ENCODE peak calls at places on chromosomes 11 and 22, in eight cellular contexts. One of them, this sample, is unnamed.

GRCh38 chr11:23236846-23237550 is 376.7 kb upstream of the CCDC179 start:
- DNase-seq in esophagus squamous epithelium: no peak
- DNase-seq in spleen: no peak
- DNase-seq in GM12891: no peak
- DNase-seq in A549: no peak
- DNase-seq in ovary: no peak
- DNase-seq in lower leg skin: no peak
- DNase-seq in heart left ventricle: no peak
- DNase-seq in this sample: no peak

GRCh38 chr11:70467196-70468085 is 69.1 kb downstream of the CTTN start:
- DNase-seq in esophagus squamous epithelium: no peak
- DNase-seq in spleen: peak; percentile 75
- DNase-seq in GM12891: no peak
- DNase-seq in A549: peak; percentile 51
- DNase-seq in ovary: peak; percentile 44
- DNase-seq in lower leg skin: no peak
- DNase-seq in heart left ventricle: no peak
- DNase-seq in this sample: peak; percentile 50

GRCh38 chr22:43060213-43060612 is 29.0 kb downstream of the TTLL1 start:
- DNase-seq in esophagus squamous epithelium: no peak
- DNase-seq in spleen: no peak
- DNase-seq in GM12891: peak; percentile 57
- DNase-seq in A549: peak; percentile 33
- DNase-seq in ovary: peak; percentile 31
- DNase-seq in lower leg skin: no peak
- DNase-seq in heart left ventricle: no peak
- DNase-seq in this sample: peak; percentile 36

GRCh38 chr11:134482128-134482527 is 70.1 kb upstream of the B3GAT1 start:
- DNase-seq in esophagus squamous epithelium: no peak
- DNase-seq in spleen: no peak
- DNase-seq in GM12891: no peak
- DNase-seq in A549: no peak
- DNase-seq in ovary: no peak
- DNase-seq in lower leg skin: peak; percentile 59
- DNase-seq in heart left ventricle: no peak
- DNase-seq in this sample: no peak

GRCh38 chr11:47442514-47442913 is 6.4 kb downstream of the RAPSN start:
- DNase-seq in esophagus squamous epithelium: no peak
- DNase-seq in spleen: no peak
- DNase-seq in GM12891: no peak
- DNase-seq in A549: no peak
- DNase-seq in ovary: no peak
- DNase-seq in lower leg skin: no peak
- DNase-seq in heart left ventricle: peak; percentile 72
- DNase-seq in this sample: no peak

GRCh38 chr11:107859459-107860239 is 1.1 kb upstream of the SLC35F2 start:
- DNase-seq in esophagus squamous epithelium: no peak
- DNase-seq in spleen: peak; percentile 87
- DNase-seq in GM12891: no peak
- DNase-seq in A549: peak; percentile 36
- DNase-seq in ovary: peak; percentile 22
- DNase-seq in lower leg skin: peak; percentile 90
- DNase-seq in heart left ventricle: no peak
- DNase-seq in this sample: peak; percentile 35

GRCh38 chr22:28817919-28818859 is 17.8 kb upstream of the XBP1 start:
- DNase-seq in esophagus squamous epithelium: no peak
- DNase-seq in spleen: peak; percentile 49
- DNase-seq in GM12891: no peak
- DNase-seq in A549: no peak
- DNase-seq in ovary: no peak
- DNase-seq in lower leg skin: no peak
- DNase-seq in heart left ventricle: peak; percentile 55
- DNase-seq in this sample: no peak

GRCh38 chr11:14015711-14016110 is 53.2 kb downstream of the SPON1 start:
- DNase-seq in esophagus squamous epithelium: no peak
- DNase-seq in spleen: no peak
- DNase-seq in GM12891: no peak
- DNase-seq in A549: peak; percentile 22
- DNase-seq in ovary: no peak
- DNase-seq in lower leg skin: no peak
- DNase-seq in heart left ventricle: no peak
- DNase-seq in this sample: peak; percentile 30

GRCh38 chr11:60905551-60906113 is 753 bp downstream of the PRPF19 start:
- DNase-seq in esophagus squamous epithelium: no peak
- DNase-seq in spleen: peak; percentile 70
- DNase-seq in GM12891: no peak
- DNase-seq in A549: no peak
- DNase-seq in ovary: no peak
- DNase-seq in lower leg skin: no peak
- DNase-seq in heart left ventricle: no peak
- DNase-seq in this sample: no peak

GRCh38 chr11:695332-695605 is 247 bp upstream of the DEAF1 start:
- DNase-seq in esophagus squamous epithelium: no peak
- DNase-seq in spleen: no peak
- DNase-seq in GM12891: no peak
- DNase-seq in A549: no peak
- DNase-seq in ovary: no peak
- DNase-seq in lower leg skin: no peak
- DNase-seq in heart left ventricle: no peak
- DNase-seq in this sample: no peak

GRCh38 chr11:693887-694562 is 997 bp downstream of the DEAF1 start:
- DNase-seq in esophagus squamous epithelium: no peak
- DNase-seq in spleen: peak; percentile 88
- DNase-seq in GM12891: no peak
- DNase-seq in A549: no peak
- DNase-seq in ovary: no peak
- DNase-seq in lower leg skin: peak; percentile 88
- DNase-seq in heart left ventricle: peak; percentile 44
- DNase-seq in this sample: no peak

GRCh38 chr11:693415-693831 is 1.6 kb downstream of the DEAF1 start:
- DNase-seq in esophagus squamous epithelium: no peak
- DNase-seq in spleen: peak; percentile 81
- DNase-seq in GM12891: no peak
- DNase-seq in A549: no peak
- DNase-seq in ovary: no peak
- DNase-seq in lower leg skin: peak; percentile 88
- DNase-seq in heart left ventricle: peak; percentile 30
- DNase-seq in this sample: no peak

GRCh38 chr11:695606-696381 is at the start of gene TMEM80:
- DNase-seq in esophagus squamous epithelium: peak; percentile 92
- DNase-seq in spleen: peak; percentile 100
- DNase-seq in GM12891: peak; percentile 73
- DNase-seq in A549: peak; percentile 98
- DNase-seq in ovary: peak; percentile 99
- DNase-seq in lower leg skin: peak; percentile 100
- DNase-seq in heart left ventricle: peak; percentile 99
- DNase-seq in this sample: peak; percentile 75

GRCh38 chr11:694563-695331 is at the start of gene DEAF1:
- DNase-seq in esophagus squamous epithelium: peak; percentile 65
- DNase-seq in spleen: peak; percentile 100
- DNase-seq in GM12891: peak; percentile 80
- DNase-seq in A549: peak; percentile 97
- DNase-seq in ovary: peak; percentile 99
- DNase-seq in lower leg skin: peak; percentile 100
- DNase-seq in heart left ventricle: peak; percentile 99
- DNase-seq in this sample: peak; percentile 73
- TF ChIP-seq POLR2A in esophagus squamous epithelium: no peak
- TF ChIP-seq POLR2A in spleen: no peak
- TF ChIP-seq POLR2A in GM12891: no peak
- TF ChIP-seq POLR2A in A549: peak; percentile 37
- TF ChIP-seq POLR2A in ovary: peak; percentile 13
- TF ChIP-seq POLR2A in lower leg skin: no peak
- TF ChIP-seq POLR2A in heart left ventricle: no peak
- TF ChIP-seq POLR2A in this sample: peak; percentile 33

DNA sequence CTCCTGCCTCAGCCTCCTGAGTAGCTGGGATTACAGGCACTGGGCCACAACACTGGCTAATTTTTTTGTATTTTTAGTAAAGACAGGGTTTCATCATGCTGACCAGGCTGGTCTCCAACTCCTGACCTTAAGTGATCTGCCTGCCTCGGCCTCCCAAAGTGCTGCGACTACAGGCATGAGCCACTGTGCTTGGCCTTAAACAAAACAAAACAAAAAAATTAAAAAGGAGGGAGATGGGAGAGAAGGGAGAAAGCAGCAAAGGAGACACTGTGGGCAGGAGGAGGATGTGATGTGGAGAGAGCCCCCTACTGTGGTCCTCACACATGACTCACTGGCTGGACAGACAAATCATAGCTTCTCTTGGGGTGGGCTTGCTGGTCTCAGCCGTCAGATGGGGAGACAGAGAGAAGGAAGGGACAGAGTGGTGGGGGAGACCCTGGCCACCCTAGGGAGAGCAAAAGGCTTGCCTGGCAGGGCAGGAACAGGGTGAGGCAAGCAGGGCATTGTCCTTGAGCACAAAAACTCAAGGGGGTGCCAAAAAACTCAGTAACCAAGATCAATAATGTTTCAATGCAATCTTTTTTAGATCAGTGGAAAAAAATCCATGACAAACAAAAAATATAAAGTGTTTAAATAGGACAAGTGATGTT is 31.6 kb downstream of the TPST2 start:
- DNase-seq in esophagus squamous epithelium: no peak
- DNase-seq in spleen: no peak
- DNase-seq in GM12891: no peak
- DNase-seq in A549: no peak
- DNase-seq in ovary: no peak
- DNase-seq in lower leg skin: no peak
- DNase-seq in heart left ventricle: no peak
- DNase-seq in this sample: no peak
- TF ChIP-seq POLR2A in esophagus squamous epithelium: no peak
- TF ChIP-seq POLR2A in spleen: no peak
- TF ChIP-seq POLR2A in GM12891: no peak
- TF ChIP-seq POLR2A in A549: no peak
- TF ChIP-seq POLR2A in ovary: no peak
- TF ChIP-seq POLR2A in lower leg skin: no peak
- TF ChIP-seq POLR2A in heart left ventricle: no peak
- TF ChIP-seq POLR2A in this sample: no peak

GRCh38 chr22:31492151-31492550 is 2.5 kb upstream of the EIF4ENIF1 start:
- DNase-seq in esophagus squamous epithelium: no peak
- DNase-seq in spleen: no peak
- DNase-seq in GM12891: no peak
- DNase-seq in A549: no peak
- DNase-seq in ovary: no peak
- DNase-seq in lower leg skin: no peak
- DNase-seq in heart left ventricle: no peak
- DNase-seq in this sample: no peak

GRCh38 chr22:31496735-31497146 is 405 bp downstream of the SFI1 start:
- DNase-seq in esophagus squamous epithelium: no peak
- DNase-seq in spleen: peak; percentile 92
- DNase-seq in GM12891: no peak
- DNase-seq in A549: no peak
- DNase-seq in ovary: no peak
- DNase-seq in lower leg skin: peak; percentile 90
- DNase-seq in heart left ventricle: peak; percentile 43
- DNase-seq in this sample: no peak

GRCh38 chr22:31495343-31495742 is 993 bp upstream of the SFI1 start:
- DNase-seq in esophagus squamous epithelium: no peak
- DNase-seq in spleen: no peak
- DNase-seq in GM12891: no peak
- DNase-seq in A549: no peak
- DNase-seq in ovary: no peak
- DNase-seq in lower leg skin: no peak
- DNase-seq in heart left ventricle: no peak
- DNase-seq in this sample: no peak

GRCh38 chr22:31497148-31497938 is 1.0 kb downstream of the SFI1 start:
- DNase-seq in esophagus squamous epithelium: no peak
- DNase-seq in spleen: no peak
- DNase-seq in GM12891: no peak
- DNase-seq in A549: no peak
- DNase-seq in ovary: no peak
- DNase-seq in lower leg skin: no peak
- DNase-seq in heart left ventricle: no peak
- DNase-seq in this sample: no peak

DNA sequence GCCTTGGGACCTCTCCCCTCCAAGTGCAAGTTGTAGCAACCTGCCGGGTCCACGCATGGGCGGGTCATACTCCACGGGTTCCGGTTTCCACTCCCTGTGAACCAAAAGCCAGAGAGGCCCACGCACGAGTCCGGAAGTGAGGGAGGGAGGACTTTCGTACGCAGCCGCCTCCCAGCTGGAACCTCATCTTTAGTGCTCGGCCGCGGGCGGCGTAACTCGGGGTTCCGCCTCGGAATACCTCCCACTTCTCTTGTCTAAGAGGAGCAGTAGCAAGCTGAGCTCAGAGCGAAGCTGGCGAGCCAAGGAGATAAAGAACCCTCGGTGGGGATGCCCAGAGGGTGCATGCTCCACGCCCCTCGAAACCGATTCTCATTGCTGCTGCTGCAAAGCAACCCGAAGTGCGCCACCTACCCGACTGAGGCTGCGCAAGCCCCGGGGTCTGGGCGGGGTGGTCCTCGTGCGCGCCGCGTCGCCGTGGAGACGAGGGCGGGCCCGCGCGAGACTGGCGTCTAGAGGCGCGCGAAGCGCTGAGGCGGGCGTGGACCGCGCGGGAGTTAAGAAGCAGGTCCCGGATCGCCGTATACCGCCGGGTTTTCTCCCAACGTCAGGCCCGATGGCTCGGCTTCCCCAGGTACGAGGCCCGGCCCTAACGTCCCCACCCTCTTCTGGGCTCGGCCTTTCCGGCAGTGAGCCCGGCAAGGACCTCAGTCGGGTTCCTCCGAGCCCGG is at the start of gene SFI1:
- DNase-seq in esophagus squamous epithelium: peak; percentile 71
- DNase-seq in spleen: peak; percentile 98
- DNase-seq in GM12891: peak; percentile 82
- DNase-seq in A549: peak; percentile 86
- DNase-seq in ovary: peak; percentile 90
- DNase-seq in lower leg skin: peak; percentile 97
- DNase-seq in heart left ventricle: peak; percentile 93
- DNase-seq in this sample: peak; percentile 77
- TF ChIP-seq POLR2A in esophagus squamous epithelium: peak; percentile 57
- TF ChIP-seq POLR2A in spleen: no peak
- TF ChIP-seq POLR2A in GM12891: peak; percentile 76
- TF ChIP-seq POLR2A in A549: peak; percentile 57
- TF ChIP-seq POLR2A in ovary: peak; percentile 16
- TF ChIP-seq POLR2A in lower leg skin: no peak
- TF ChIP-seq POLR2A in heart left ventricle: peak; percentile 52
- TF ChIP-seq POLR2A in this sample: peak; percentile 44

GRCh38 chr11:95531116-95531515 is 258.5 kb downstream of the FAM76B start:
- DNase-seq in esophagus squamous epithelium: no peak
- DNase-seq in spleen: no peak
- DNase-seq in GM12891: no peak
- DNase-seq in A549: no peak
- DNase-seq in ovary: no peak
- DNase-seq in lower leg skin: no peak
- DNase-seq in heart left ventricle: no peak
- DNase-seq in this sample: no peak

GRCh38 chr11:95536049-95536448 is 253.5 kb downstream of the FAM76B start:
- DNase-seq in esophagus squamous epithelium: no peak
- DNase-seq in spleen: no peak
- DNase-seq in GM12891: no peak
- DNase-seq in A549: no peak
- DNase-seq in ovary: no peak
- DNase-seq in lower leg skin: no peak
- DNase-seq in heart left ventricle: no peak
- DNase-seq in this sample: no peak

DNA sequence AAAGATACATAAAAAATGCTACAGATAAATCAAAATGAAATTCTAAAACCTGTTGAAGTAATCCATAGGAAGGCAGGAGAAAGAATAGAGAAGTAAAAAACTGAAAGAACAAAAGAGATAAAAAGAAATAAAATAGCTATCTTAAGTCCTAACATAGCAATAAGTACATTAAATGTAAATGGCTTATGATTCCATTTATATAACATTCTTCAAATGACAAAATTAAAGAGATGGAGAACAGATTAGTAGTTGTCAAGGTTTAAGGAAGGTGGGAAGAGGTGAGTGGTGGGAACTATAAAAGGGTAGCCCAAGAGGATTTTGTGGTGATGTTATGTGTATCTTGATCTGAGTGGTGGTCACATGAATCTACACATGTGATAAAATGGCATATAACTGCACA is 254.8 kb downstream of the FAM76B start:
- DNase-seq in esophagus squamous epithelium: no peak
- DNase-seq in spleen: no peak
- DNase-seq in GM12891: no peak
- DNase-seq in A549: no peak
- DNase-seq in ovary: no peak
- DNase-seq in lower leg skin: no peak
- DNase-seq in heart left ventricle: no peak
- DNase-seq in this sample: no peak
- TF ChIP-seq POLR2A in esophagus squamous epithelium: no peak
- TF ChIP-seq POLR2A in spleen: no peak
- TF ChIP-seq POLR2A in GM12891: no peak
- TF ChIP-seq POLR2A in A549: no peak
- TF ChIP-seq POLR2A in ovary: no peak
- TF ChIP-seq POLR2A in lower leg skin: no peak
- TF ChIP-seq POLR2A in heart left ventricle: no peak
- TF ChIP-seq POLR2A in this sample: no peak

This sample was measured in H54.